ENCODE peak calls at places on chromosomes 16 and 17, in ten cellular contexts. G is psoas muscle, K is thoracic aorta, I is HCT116, N is neural progenitor cell, B is lower leg skin, M is bronchial epithelial cell, X is endothelial cell of umbilical vein, U is fibroblast of lung, D is dorsolateral prefrontal cortex. C is an unnamed sample.
A peak's percentile ranks its signal among the peaks of the same experiment; 100 is the strongest.

GRCh38 chr16:48165961-48166578 is 10.3 kb upstream of the ABCC12 start:
- DNase-seq in G (no peak), K (no peak), I (no peak), N (no peak), B (no peak), M (peak; percentile 34), X (no peak), U (peak; percentile 13), D (no peak), C (peak; percentile 32)

GRCh38 chr17:41392278-41392677 is 5.1 kb downstream of the KRT31 start:
- DNase-seq in G (no peak), K (no peak), I (no peak), N (no peak), B (no peak), M (peak; percentile 43), X (no peak), U (peak; percentile 55), D (no peak), C (peak; percentile 59)

GRCh38 chr16:55035037-55035436 is 104.4 kb downstream of the IRX5 start:
- DNase-seq in G (no peak), K (no peak), I (peak; percentile 19), N (peak; percentile 80), B (no peak), M (peak; percentile 28), X (no peak), U (no peak), D (no peak), C (no peak)

GRCh38 chr17:77885678-77886386 is 72.7 kb upstream of the TNRC6C start:
- DNase-seq in G (no peak), K (no peak), I (no peak), N (no peak), B (no peak), M (no peak), X (no peak), U (no peak), D (no peak), C (no peak)

GRCh38 chr17:80123791-80124190 is 22.4 kb downstream of the GAA start:
- DNase-seq in G (no peak), K (no peak), I (no peak), N (no peak), B (peak; percentile 79), M (peak; percentile 53), X (no peak), U (peak; percentile 46), D (no peak), C (no peak)

GRCh38 chr16:50548659-50549560 is 714 bp downstream of the NKD1 start:
- DNase-seq in G (no peak), K (no peak), I (no peak), N (peak; percentile 10), B (no peak), M (no peak), X (peak; percentile 10), U (no peak), D (no peak), C (no peak)

GRCh38 chr17:33873218-33873617 is 381.9 kb upstream of the CCL2 start:
- DNase-seq in G (no peak), K (no peak), I (no peak), N (no peak), B (no peak), M (no peak), X (no peak), U (no peak), D (no peak), C (no peak)

GRCh38 chr16:16154292-16154951 is 68.9 kb downstream of the ABCC6 start:
- DNase-seq in G (no peak), K (no peak), I (no peak), N (no peak), B (no peak), M (no peak), X (no peak), U (no peak), D (no peak), C (no peak)

GRCh38 chr17:1764274-1764673 is 2.4 kb downstream of the SERPINF1 start:
- DNase-seq in G (peak; percentile 77), K (no peak), I (no peak), N (no peak), B (peak; percentile 96), M (peak; percentile 82), X (peak; percentile 89), U (peak; percentile 93), D (no peak), C (peak; percentile 98)

GRCh38 chr17:77783991-77784820 is 174.3 kb upstream of the TNRC6C start:
- DNase-seq in G (no peak), K (no peak), I (no peak), N (no peak), B (no peak), M (no peak), X (no peak), U (no peak), D (no peak), C (no peak)

GRCh38 chr17:29322363-29322762 is 28.4 kb upstream of the NUFIP2 start:
- DNase-seq in G (no peak), K (no peak), I (no peak), N (no peak), B (no peak), M (no peak), X (no peak), U (no peak), D (no peak), C (no peak)

DNA sequence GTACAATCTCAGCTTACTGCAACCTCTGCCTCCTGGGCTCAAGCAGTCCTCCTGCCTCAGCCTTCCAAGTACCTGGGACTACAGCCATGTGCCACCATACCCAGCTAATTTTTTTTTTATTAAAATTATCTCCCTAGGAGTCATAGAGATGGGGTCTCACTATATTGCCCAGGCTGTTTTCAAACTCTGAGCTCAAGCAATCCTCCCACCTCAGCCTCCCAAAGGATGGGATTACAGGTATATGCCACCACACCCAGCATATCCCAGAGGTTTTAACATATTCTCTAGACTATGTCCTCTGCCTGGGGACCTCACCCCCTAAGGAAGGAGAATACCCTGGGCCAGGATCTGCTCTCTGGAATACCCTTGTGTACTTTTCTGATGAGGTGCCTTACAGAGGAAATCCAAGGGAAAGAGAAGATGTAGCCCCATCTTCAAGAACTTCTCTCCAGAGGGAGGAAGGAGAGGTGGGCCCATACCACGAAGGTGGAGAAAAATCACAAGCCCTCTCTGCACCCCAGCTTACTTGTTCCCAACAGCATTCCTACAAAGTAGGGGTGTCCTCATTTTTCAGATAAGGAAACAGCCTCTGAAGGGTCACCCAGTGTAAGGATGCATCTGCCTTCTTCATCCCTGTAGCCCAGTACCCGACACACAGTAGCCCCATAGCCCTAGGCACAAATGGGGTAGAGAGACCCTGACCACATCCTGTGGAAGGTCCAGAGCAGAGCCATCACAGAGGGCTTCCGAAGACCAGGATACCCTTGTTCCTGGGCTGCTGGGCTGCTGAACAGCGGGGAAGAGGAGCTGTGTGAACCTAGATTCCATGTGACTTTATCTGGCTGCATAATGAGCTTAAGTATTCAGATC is 151.6 kb downstream of the SOCS1 start:
- DNase-seq in G (no peak), K (no peak), I (no peak), N (no peak), B (no peak), M (no peak), X (no peak), U (no peak), D (no peak), C (no peak)
- H3K4me3 ChIP-seq in G (no peak overlapping the region), K (peak overlapping the region; percentile 25), I (no peak overlapping the region), N (no peak overlapping the region), B (no peak overlapping the region), M (no peak overlapping the region), X (no peak overlapping the region), U (no peak overlapping the region), D (no peak overlapping the region), C (no peak overlapping the region)

DNA sequence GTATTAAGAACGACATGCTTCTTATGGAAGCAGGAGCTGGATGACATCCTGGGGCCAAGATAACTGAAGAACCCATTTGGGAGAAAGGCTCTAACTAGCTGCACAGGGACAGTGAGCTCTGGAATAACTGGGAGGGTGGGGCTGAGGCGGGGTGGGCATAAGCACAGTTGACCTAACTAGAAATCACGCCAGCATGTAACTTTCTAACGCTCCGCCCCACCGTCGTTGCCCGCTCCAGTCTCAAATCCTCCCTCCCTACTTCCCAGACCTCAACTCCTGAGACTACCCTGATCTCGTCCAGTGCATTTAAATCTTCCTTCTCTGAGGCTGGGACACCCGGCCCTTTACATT is 436 bp downstream of the PHB1 start:
- DNase-seq in G (no peak), K (no peak), I (no peak), N (no peak), B (peak; percentile 84), M (peak; percentile 4), X (no peak), U (no peak), D (no peak), C (no peak)
- TF ChIP-seq CTCF in G (no peak), K (no peak), I (no peak), N (no peak), B (no peak), M (no peak), X (no peak), U (no peak), D (no peak), C (no peak)

DNA sequence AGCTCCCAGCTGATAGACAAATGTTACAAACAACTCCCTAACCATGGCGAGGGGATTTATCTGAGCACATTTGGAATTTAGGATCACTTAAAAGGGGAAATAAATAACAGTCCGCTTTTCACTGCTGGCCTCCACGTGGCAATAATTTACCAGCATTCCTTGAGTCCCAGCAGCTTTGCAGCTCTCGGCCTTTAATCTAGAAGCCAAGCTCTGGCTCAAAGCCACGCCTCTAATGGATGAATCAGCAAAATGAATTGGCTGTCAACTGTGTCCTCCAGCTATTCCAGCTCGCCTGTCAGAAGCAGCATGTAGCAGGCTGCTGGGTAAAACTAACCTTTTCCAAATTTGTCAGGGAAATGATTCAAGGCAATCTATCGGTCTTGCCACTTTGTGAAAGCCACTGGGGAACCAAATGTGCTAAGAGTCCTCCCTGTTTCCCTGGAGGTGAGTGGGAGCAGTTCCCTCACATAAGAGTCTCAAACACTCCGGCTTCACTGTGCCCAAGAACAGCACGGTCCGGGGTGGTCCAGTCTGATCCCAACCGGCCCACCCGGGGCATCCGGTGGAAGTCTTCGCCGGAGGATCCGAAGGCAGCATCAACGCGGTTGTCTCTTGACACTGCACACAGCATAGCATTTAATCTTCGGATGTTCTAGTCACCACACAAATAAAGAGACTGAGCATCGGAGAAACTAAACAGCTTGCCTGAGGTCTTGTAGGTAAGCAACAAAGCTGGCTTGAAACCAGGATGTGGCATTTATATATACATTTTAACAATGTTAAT is 143.3 kb downstream of the PARN start:
- DNase-seq in G (peak; percentile 76), K (peak; percentile 76), I (peak; percentile 57), N (peak; percentile 36), B (peak; percentile 95), M (peak; percentile 86), X (peak; percentile 91), U (peak; percentile 96), D (peak; percentile 81), C (peak; percentile 95)
- H3K4me3 ChIP-seq in G (peak overlapping the region; percentile 75), K (peak overlapping the region; percentile 60), I (no peak overlapping the region), N (no peak overlapping the region), B (no peak overlapping the region), M (no peak overlapping the region), X (no peak overlapping the region), U (peak overlapping the region; percentile 43), D (peak overlapping the region; percentile 33), C (peak overlapping the region; percentile 47)

DNA sequence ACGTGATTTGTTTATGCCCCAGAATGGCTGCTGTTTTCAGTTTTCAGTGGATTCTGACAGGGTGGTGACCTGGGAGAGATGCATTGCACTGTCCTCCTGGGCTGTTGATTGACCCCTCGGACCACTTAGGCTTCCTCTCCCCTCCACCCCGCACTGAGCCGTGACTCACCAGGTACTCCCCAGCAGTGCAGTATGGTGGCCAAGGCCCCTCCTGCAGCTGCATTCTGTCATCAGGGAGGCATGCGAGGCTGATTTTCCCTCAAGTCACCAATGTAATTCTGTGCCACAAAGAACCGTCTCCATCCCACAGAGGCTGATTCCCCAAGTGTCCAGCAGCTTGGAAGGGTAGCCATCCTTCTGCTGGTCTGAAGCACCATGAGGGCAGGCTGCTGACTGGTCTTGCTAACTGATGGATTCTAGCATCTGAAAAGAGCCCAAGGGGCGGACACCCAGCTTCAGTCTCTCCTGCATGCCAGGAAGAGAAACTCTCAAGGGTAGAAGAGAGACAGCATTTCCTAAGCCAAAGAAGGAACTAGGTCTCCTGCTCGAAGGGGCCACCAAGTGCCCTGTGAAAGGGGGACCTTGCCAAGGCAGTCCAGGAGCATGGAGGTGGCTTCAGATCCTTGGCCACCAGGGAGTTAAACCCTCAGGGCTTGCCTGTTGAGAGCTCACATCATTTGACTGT is 148.1 kb downstream of the SOCS1 start:
- DNase-seq in G (no peak), K (no peak), I (no peak), N (no peak), B (no peak), M (no peak), X (no peak), U (peak; percentile 75), D (no peak), C (peak; percentile 73)
- TF ChIP-seq CTCF in G (no peak), K (no peak), I (no peak), N (no peak), B (no peak), M (no peak), X (no peak), U (no peak), D (no peak), C (no peak)